ENCODE peak calls at places on chromosome 16, in eight cellular contexts. D, M, G, F, K, V, P and X are unnamed samples.

GRCh38 chr16:28261916-28262315 is 30.4 kb upstream of the SBK1 start:
- ATAC-seq in D (no peak), M (no peak), G (no peak), F (peak), K (peak), V (peak), P (no peak), X (no peak)

GRCh38 chr16:84765606-84766580 is 53.9 kb upstream of the CRISPLD2 start:
- ATAC-seq in D (peak), M (no peak), G (no peak), F (no peak), K (no peak), V (no peak), P (no peak), X (no peak)

GRCh38 chr16:31032736-31033708 is at the start of gene STX4:
- ATAC-seq in D (peak), M (peak), G (peak), F (peak), K (peak), V (peak), P (peak), X (peak)

GRCh38 chr16:20867585-20867984 is 32.6 kb downstream of the DCUN1D3 start:
- ATAC-seq in D (no peak), M (no peak), G (no peak), F (peak), K (no peak), V (no peak), P (no peak), X (no peak)

GRCh38 chr16:18839555-18839954 is 38.2 kb upstream of the ARL6IP1 start:
- ATAC-seq in D (no peak), M (peak), G (no peak), F (no peak), K (no peak), V (peak), P (no peak), X (no peak)

GRCh38 chr16:31568577-31569359 is 41.1 kb downstream of the AHSP start:
- ATAC-seq in D (peak), M (peak), G (peak), F (peak), K (peak), V (no peak), P (no peak), X (no peak)

GRCh38 chr16:68272501-68273209 is 8.3 kb downstream of the SLC7A6 start:
- ATAC-seq in D (no peak), M (peak), G (no peak), F (peak), K (no peak), V (no peak), P (peak), X (peak)

GRCh38 chr16:78677332-78677731 is 577.9 kb downstream of the WWOX start:
- ATAC-seq in D (no peak), M (no peak), G (no peak), F (no peak), K (no peak), V (no peak), P (no peak), X (no peak)

GRCh38 chr16:53457670-53458069 is 23.4 kb downstream of the RBL2 start:
- ATAC-seq in D (peak), M (peak), G (no peak), F (no peak), K (peak), V (no peak), P (peak), X (peak)

GRCh38 chr16:81780350-81780749 is 1.3 kb downstream of the PLCG2 start:
- ATAC-seq in D (no peak), M (no peak), G (no peak), F (no peak), K (no peak), V (no peak), P (no peak), X (peak)

GRCh38 chr16:27428035-27428785 is 26.2 kb downstream of the IL21R start:
- ATAC-seq in D (no peak), M (no peak), G (no peak), F (no peak), K (no peak), V (peak), P (no peak), X (no peak)

GRCh38 chr16:53893731-53894435 is 189.9 kb downstream of the FTO start:
- ATAC-seq in D (no peak), M (peak), G (no peak), F (peak), K (peak), V (peak), P (no peak), X (no peak)

GRCh38 chr16:49488740-49489525 is 115.3 kb downstream of the C16orf78 start:
- ATAC-seq in D (no peak), M (no peak), G (no peak), F (no peak), K (no peak), V (no peak), P (no peak), X (no peak)

GRCh38 chr16:24645739-24646645 is 83.5 kb upstream of the TNRC6A start:
- ATAC-seq in D (no peak), M (peak), G (no peak), F (peak), K (no peak), V (no peak), P (no peak), X (no peak)

GRCh38 chr16:24541534-24541933 is 2.2 kb downstream of the RBBP6 start:
- ATAC-seq in D (no peak), M (no peak), G (no peak), F (no peak), K (no peak), V (no peak), P (no peak), X (no peak)

GRCh38 chr16:85395207-85395912 is 217.8 kb upstream of the GSE1 start:
- ATAC-seq in D (no peak), M (peak), G (peak), F (peak), K (peak), V (peak), P (no peak), X (peak)

GRCh38 chr16:30637952-30638351 is 12.8 kb upstream of the PRR14 start:
- ATAC-seq in D (no peak), M (no peak), G (peak), F (no peak), K (no peak), V (peak), P (no peak), X (no peak)

GRCh38 chr16:84312783-84313382 is 18.2 kb downstream of the WFDC1 start:
- ATAC-seq in D (no peak), M (peak), G (peak), F (peak), K (no peak), V (no peak), P (no peak), X (no peak)

GRCh38 chr16:57186630-57187507 is 740 bp downstream of the RSPRY1 start:
- ATAC-seq in D (peak), M (peak), G (peak), F (peak), K (no peak), V (peak), P (no peak), X (peak)

GRCh38 chr16:48075398-48075797 is 80.4 kb downstream of the ABCC12 start:
- ATAC-seq in D (no peak), M (no peak), G (no peak), F (no peak), K (no peak), V (no peak), P (no peak), X (no peak)

GRCh38 chr16:49140618-49141017 is 141.0 kb downstream of the CBLN1 start:
- ATAC-seq in D (no peak), M (no peak), G (no peak), F (no peak), K (no peak), V (no peak), P (no peak), X (no peak)

GRCh38 chr16:64773638-64774037 is 348.2 kb downstream of the CDH11 start:
- ATAC-seq in D (no peak), M (no peak), G (no peak), F (no peak), K (no peak), V (no peak), P (no peak), X (no peak)

GRCh38 chr16:74480150-74481029 is 59.1 kb upstream of the CLEC18B start:
- ATAC-seq in D (no peak), M (peak), G (peak), F (peak), K (peak), V (peak), P (no peak), X (no peak)